ENCODE peak calls at places on chromosomes 11 and 22, in five cellular contexts. One of them, this sample, is unnamed.

GRCh38 chr11:131762346-131763110 is 392.1 kb downstream of the NTM start:
- DNase-seq in H1: no peak
- DNase-seq in SK-N-SH: no peak
- DNase-seq in GM12891: no peak
- DNase-seq in K562: no peak
- DNase-seq in this sample: no peak

GRCh38 chr11:63833048-63833447 is 5.9 kb upstream of the MARK2 start:
- DNase-seq in K562: no peak
- DNase-seq in H1: no peak
- DNase-seq in SK-N-SH: no peak
- DNase-seq in GM12891: no peak
- DNase-seq in this sample: no peak

GRCh38 chr11:36398261-36398953 is 102.3 kb downstream of the PRR5L start:
- DNase-seq in K562: peak
- DNase-seq in GM12891: no peak
- DNase-seq in H1: no peak
- DNase-seq in SK-N-SH: no peak
- DNase-seq in this sample: no peak

GRCh38 chr11:112050721-112051120 is 23.1 kb downstream of the PIH1D2 start:
- DNase-seq in SK-N-SH: no peak
- DNase-seq in GM12891: no peak
- DNase-seq in H1: no peak
- DNase-seq in K562: no peak
- DNase-seq in this sample: no peak

GRCh38 chr11:34624069-34624468 is 3.2 kb downstream of the EHF start:
- DNase-seq in H1: no peak
- DNase-seq in SK-N-SH: no peak
- DNase-seq in K562: no peak
- DNase-seq in GM12891: no peak
- DNase-seq in this sample: no peak

GRCh38 chr11:126840201-126840886 is 160.2 kb downstream of the KIRREL3 start:
- DNase-seq in SK-N-SH: no peak
- DNase-seq in K562: no peak
- DNase-seq in H1: no peak
- DNase-seq in GM12891: no peak
- DNase-seq in this sample: no peak

GRCh38 chr11:7611411-7611810 is 61.9 kb downstream of the CYB5R2 start:
- DNase-seq in GM12891: no peak
- DNase-seq in K562: no peak
- DNase-seq in SK-N-SH: no peak
- DNase-seq in H1: no peak
- DNase-seq in this sample: no peak

GRCh38 chr22:49586873-49587272 is 240.8 kb downstream of the BRD1 start:
- DNase-seq in H1: no peak
- DNase-seq in K562: no peak
- DNase-seq in SK-N-SH: no peak
- DNase-seq in GM12891: no peak
- DNase-seq in this sample: no peak

GRCh38 chr22:42862045-42862734 is 5.1 kb upstream of the ARFGAP3 start:
- DNase-seq in K562: no peak
- DNase-seq in H1: no peak
- DNase-seq in GM12891: no peak
- DNase-seq in SK-N-SH: no peak
- DNase-seq in this sample: peak

GRCh38 chr11:64794526-64794925 is 8.5 kb downstream of the MAP4K2 start:
- DNase-seq in K562: no peak
- DNase-seq in GM12891: no peak
- DNase-seq in H1: no peak
- DNase-seq in SK-N-SH: no peak
- DNase-seq in this sample: no peak

GRCh38 chr11:135075740-135076139 is 663.7 kb upstream of the B3GAT1 start:
- DNase-seq in SK-N-SH: no peak
- DNase-seq in H1: peak
- DNase-seq in K562: no peak
- DNase-seq in GM12891: no peak
- DNase-seq in this sample: peak

GRCh38 chr11:4090258-4090657 is 4.3 kb upstream of the RRM1 start:
- DNase-seq in H1: no peak
- DNase-seq in GM12891: no peak
- DNase-seq in SK-N-SH: no peak
- DNase-seq in K562: no peak
- DNase-seq in this sample: no peak

GRCh38 chr11:4085575-4085974 is 9.0 kb upstream of the RRM1 start:
- DNase-seq in SK-N-SH: no peak
- DNase-seq in H1: no peak
- DNase-seq in K562: no peak
- DNase-seq in GM12891: no peak
- DNase-seq in this sample: no peak

GRCh38 chr11:4086584-4087353 is 7.8 kb upstream of the RRM1 start:
- DNase-seq in H1: no peak
- DNase-seq in K562: no peak
- DNase-seq in GM12891: no peak
- DNase-seq in SK-N-SH: no peak
- DNase-seq in this sample: no peak

GRCh38 chr11:4084406-4084805 is 10.2 kb upstream of the RRM1 start:
- DNase-seq in GM12891: no peak
- DNase-seq in SK-N-SH: no peak
- DNase-seq in K562: no peak
- DNase-seq in H1: no peak
- DNase-seq in this sample: no peak

DNA sequence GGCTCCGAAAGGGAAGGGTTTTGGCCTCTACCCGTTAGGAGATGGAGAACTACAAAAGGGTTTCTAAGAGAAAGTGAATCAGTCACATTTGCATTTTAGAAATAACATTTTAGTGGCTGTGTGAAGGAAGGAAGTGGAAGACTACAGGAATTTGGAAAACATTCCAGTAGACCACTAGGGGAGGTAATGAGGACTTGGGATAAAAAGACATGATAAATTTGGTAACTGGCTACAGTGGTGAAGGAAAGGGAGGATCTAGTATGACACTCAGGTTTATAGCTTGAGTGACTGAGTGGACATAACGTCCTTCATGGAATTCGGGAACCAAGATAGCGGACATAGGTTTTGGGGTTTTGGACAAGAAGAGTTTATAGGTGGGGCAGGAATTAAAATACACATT is 7.0 kb upstream of the RRM1 start:
- DNase-seq in H1: no peak
- DNase-seq in SK-N-SH: no peak
- DNase-seq in K562: no peak
- DNase-seq in GM12891: no peak
- DNase-seq in this sample: no peak
- TF ChIP-seq TAF1 in H1: no peak
- TF ChIP-seq TAF1 in SK-N-SH: no peak
- TF ChIP-seq TAF1 in K562: no peak
- TF ChIP-seq TAF1 in GM12891: no peak
- TF ChIP-seq TAF1 in this sample: no peak

GRCh38 chr11:1938343-1939005 is 8.7 kb upstream of the MRPL23 start:
- DNase-seq in H1: no peak
- DNase-seq in SK-N-SH: peak
- DNase-seq in GM12891: peak
- DNase-seq in K562: no peak
- DNase-seq in this sample: no peak
- TF ChIP-seq TAF1 in H1: no peak
- TF ChIP-seq TAF1 in SK-N-SH: no peak
- TF ChIP-seq TAF1 in GM12891: no peak
- TF ChIP-seq TAF1 in K562: no peak
- TF ChIP-seq TAF1 in this sample: no peak

GRCh38 chr11:95805869-95806268 is 15.6 kb downstream of the CEP57 start:
- DNase-seq in K562: no peak
- DNase-seq in H1: no peak
- DNase-seq in SK-N-SH: no peak
- DNase-seq in GM12891: no peak
- DNase-seq in this sample: no peak
- TF ChIP-seq TAF1 in K562: no peak
- TF ChIP-seq TAF1 in H1: no peak
- TF ChIP-seq TAF1 in SK-N-SH: no peak
- TF ChIP-seq TAF1 in GM12891: no peak
- TF ChIP-seq TAF1 in this sample: no peak

GRCh38 chr22:44583854-44584253 is 85.8 kb upstream of the RTL6 start:
- DNase-seq in H1: no peak
- DNase-seq in K562: no peak
- DNase-seq in SK-N-SH: no peak
- DNase-seq in GM12891: no peak
- DNase-seq in this sample: no peak

GRCh38 chr22:44586337-44586990 is 88.4 kb upstream of the RTL6 start:
- DNase-seq in H1: no peak
- DNase-seq in GM12891: no peak
- DNase-seq in SK-N-SH: no peak
- DNase-seq in K562: no peak
- DNase-seq in this sample: no peak

GRCh38 chr22:44587004-44587793 is 89.2 kb upstream of the RTL6 start:
- DNase-seq in GM12891: no peak
- DNase-seq in SK-N-SH: no peak
- DNase-seq in K562: no peak
- DNase-seq in H1: no peak
- DNase-seq in this sample: no peak

GRCh38 chr22:44584256-44584902 is 86.3 kb upstream of the RTL6 start:
- DNase-seq in GM12891: no peak
- DNase-seq in K562: no peak
- DNase-seq in H1: no peak
- DNase-seq in SK-N-SH: no peak
- DNase-seq in this sample: no peak

GRCh38 chr22:44585559-44586121 is 87.6 kb upstream of the RTL6 start:
- DNase-seq in H1: no peak
- DNase-seq in K562: no peak
- DNase-seq in GM12891: no peak
- DNase-seq in SK-N-SH: no peak
- DNase-seq in this sample: no peak
- TF ChIP-seq TAF1 in H1: no peak
- TF ChIP-seq TAF1 in K562: no peak
- TF ChIP-seq TAF1 in GM12891: no peak
- TF ChIP-seq TAF1 in SK-N-SH: no peak
- TF ChIP-seq TAF1 in this sample: no peak

DNA sequence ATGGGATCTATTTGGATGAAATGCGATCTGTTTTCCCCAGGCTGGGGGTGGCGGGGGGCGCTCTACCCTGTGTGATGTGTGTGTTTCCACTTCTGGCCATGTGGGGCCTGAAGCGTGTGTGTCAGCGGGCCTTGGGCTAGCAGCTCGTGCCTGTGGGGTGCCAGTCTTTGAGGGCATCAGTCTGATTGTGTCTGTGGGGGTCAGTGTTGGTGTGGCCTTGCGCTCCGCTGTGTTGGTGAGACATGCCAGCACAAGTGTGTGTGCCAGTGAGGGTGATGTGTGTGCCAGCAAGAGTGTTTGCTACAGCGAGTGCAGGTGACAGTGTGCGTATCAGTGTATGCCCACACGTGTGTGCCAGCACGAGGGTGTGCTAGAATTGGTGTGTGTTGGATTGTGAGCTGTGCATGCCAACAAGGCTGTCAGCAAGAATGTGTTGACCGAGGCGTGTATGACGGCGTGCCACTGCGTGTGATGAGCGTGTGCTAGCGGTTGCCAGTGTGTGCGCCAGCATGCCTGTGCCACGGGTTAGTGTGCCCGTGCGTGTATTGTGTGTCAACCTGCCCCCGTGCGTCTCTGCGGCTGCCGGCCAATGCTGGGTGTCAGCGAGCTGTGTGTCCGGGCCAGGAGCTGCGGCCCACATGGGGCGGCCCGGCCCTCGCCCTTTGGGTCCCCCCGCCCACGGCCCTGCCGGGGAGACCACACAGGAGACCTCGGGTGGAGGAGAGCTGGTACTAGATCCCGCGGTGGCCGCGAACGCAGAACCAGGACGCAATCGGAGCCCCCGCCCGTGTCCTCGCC is 519 bp downstream of the ARRB1 start:
- DNase-seq in GM12891: no peak
- DNase-seq in SK-N-SH: peak
- DNase-seq in H1: no peak
- DNase-seq in K562: peak
- DNase-seq in this sample: no peak
- TF ChIP-seq TAF1 in GM12891: no peak
- TF ChIP-seq TAF1 in SK-N-SH: no peak
- TF ChIP-seq TAF1 in H1: no peak
- TF ChIP-seq TAF1 in K562: no peak
- TF ChIP-seq TAF1 in this sample: no peak

GRCh38 chr11:94897330-94897768 is 76.0 kb downstream of the CWC15 start:
- DNase-seq in GM12891: no peak
- DNase-seq in K562: peak
- DNase-seq in SK-N-SH: peak
- DNase-seq in H1: no peak
- DNase-seq in this sample: peak
- TF ChIP-seq TAF1 in GM12891: no peak
- TF ChIP-seq TAF1 in K562: no peak
- TF ChIP-seq TAF1 in SK-N-SH: no peak
- TF ChIP-seq TAF1 in H1: no peak
- TF ChIP-seq TAF1 in this sample: no peak

GRCh38 chr22:36289406-36289870 is 36.5 kb downstream of the APOL1 start:
- DNase-seq in SK-N-SH: no peak
- DNase-seq in GM12891: no peak
- DNase-seq in K562: no peak
- DNase-seq in H1: no peak
- DNase-seq in this sample: no peak
- TF ChIP-seq TAF1 in SK-N-SH: no peak
- TF ChIP-seq TAF1 in GM12891: no peak
- TF ChIP-seq TAF1 in K562: no peak
- TF ChIP-seq TAF1 in H1: no peak
- TF ChIP-seq TAF1 in this sample: no peak

GRCh38 chr11:128645968-128646367 is 47.9 kb upstream of the FLI1 start:
- DNase-seq in K562: no peak
- DNase-seq in SK-N-SH: no peak
- DNase-seq in GM12891: no peak
- DNase-seq in H1: no peak
- DNase-seq in this sample: no peak

GRCh38 chr11:128642571-128642970 is 51.3 kb upstream of the FLI1 start:
- DNase-seq in K562: no peak
- DNase-seq in SK-N-SH: no peak
- DNase-seq in H1: no peak
- DNase-seq in GM12891: no peak
- DNase-seq in this sample: no peak

GRCh38 chr11:128648711-128649110 is 45.2 kb upstream of the FLI1 start:
- DNase-seq in SK-N-SH: no peak
- DNase-seq in H1: no peak
- DNase-seq in K562: no peak
- DNase-seq in GM12891: no peak
- DNase-seq in this sample: no peak

DNA sequence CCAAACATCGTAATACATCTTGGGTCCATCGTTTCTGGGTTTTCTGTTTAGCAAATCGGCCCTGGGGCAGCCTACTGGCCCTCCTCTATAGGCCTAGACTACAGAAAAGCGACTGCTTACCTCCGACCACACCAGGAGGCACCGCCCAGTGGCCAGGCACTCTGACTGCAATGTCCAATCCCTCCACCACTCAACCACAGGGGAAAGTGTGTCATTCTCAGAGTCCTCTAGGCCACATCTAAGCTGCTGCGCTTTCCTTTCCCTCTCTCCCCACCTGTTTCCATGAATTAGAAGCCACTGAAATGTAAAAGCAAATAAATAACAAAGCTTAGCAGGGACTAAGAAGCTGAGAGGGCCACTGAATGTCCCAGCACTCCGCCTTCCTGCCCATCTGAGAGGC is 50.2 kb upstream of the FLI1 start:
- DNase-seq in GM12891: no peak
- DNase-seq in K562: no peak
- DNase-seq in H1: no peak
- DNase-seq in SK-N-SH: no peak
- DNase-seq in this sample: no peak
- TF ChIP-seq TAF1 in GM12891: no peak
- TF ChIP-seq TAF1 in K562: no peak
- TF ChIP-seq TAF1 in H1: no peak
- TF ChIP-seq TAF1 in SK-N-SH: no peak
- TF ChIP-seq TAF1 in this sample: no peak

GRCh38 chr11:123231263-123231662 is 36.2 kb upstream of the CLMP start:
- DNase-seq in SK-N-SH: no peak
- DNase-seq in K562: no peak
- DNase-seq in GM12891: no peak
- DNase-seq in H1: no peak
- DNase-seq in this sample: peak
- TF ChIP-seq TAF1 in SK-N-SH: no peak
- TF ChIP-seq TAF1 in K562: no peak
- TF ChIP-seq TAF1 in GM12891: no peak
- TF ChIP-seq TAF1 in H1: no peak
- TF ChIP-seq TAF1 in this sample: no peak